ENCODE peak calls at places on chromosomes 2 and 18, in nine cellular contexts. U, F, R, M, G, A, N, D and H are unnamed samples.

GRCh38 chr2:189350515-189351209 is 90.6 kb upstream of the WDR75 start:
- DNase-seq in F (no peak), D (peak; percentile 100), R (peak; percentile 68), G (no peak), M (no peak), N (peak; percentile 99), U (no peak), A (peak; percentile 39), H (no peak)

GRCh38 chr2:162382283-162382682 is 38.4 kb downstream of the GCA start:
- DNase-seq in M (no peak), A (no peak), U (no peak), F (no peak), G (no peak), R (no peak), D (peak; percentile 41), N (peak; percentile 39), H (no peak)

GRCh38 chr2:42754021-42754775 is 9.7 kb downstream of the OXER1 start:
- DNase-seq in R (no peak), U (no peak), N (peak; percentile 26), M (peak; percentile 93), D (no peak), A (no peak), G (no peak), F (peak; percentile 51), H (no peak)

GRCh38 chr18:9965711-9966624 is 52.2 kb downstream of the VAPA start:
- DNase-seq in A (no peak), M (no peak), R (no peak), N (peak; percentile 63), F (no peak), D (peak; percentile 25), U (no peak), G (no peak), H (no peak)

GRCh38 chr2:23617167-23617787 is 232.3 kb downstream of the KLHL29 start:
- DNase-seq in M (peak; percentile 80), D (peak; percentile 50), G (no peak), R (peak; percentile 61), U (peak; percentile 80), N (peak; percentile 43), A (no peak), F (no peak), H (no peak)

GRCh38 chr2:205930209-205930608 is 155.8 kb downstream of the INO80D start:
- DNase-seq in F (no peak), U (no peak), G (no peak), A (no peak), N (peak; percentile 41), M (no peak), D (no peak), R (no peak), H (no peak)

GRCh38 chr18:21740724-21741510 is at the start of gene MIB1:
- DNase-seq in A (peak; percentile 92), U (no peak), N (no peak), M (peak; percentile 99), F (peak; percentile 61), D (peak; percentile 98), G (no peak), R (peak; percentile 98), H (no peak)

GRCh38 chr2:117618607-117619006 is 195.9 kb upstream of the DDX18 start:
- DNase-seq in D (no peak), U (no peak), M (no peak), N (no peak), A (no peak), G (no peak), R (no peak), F (no peak), H (no peak)

GRCh38 chr2:127665267-127665893 is 9.9 kb downstream of the LIMS2 start:
- DNase-seq in U (no peak), D (no peak), F (no peak), R (no peak), A (no peak), M (no peak), G (no peak), N (no peak), H (no peak)

GRCh38 chr2:84481702-84482101 is 22.6 kb upstream of the SUCLG1 start:
- DNase-seq in D (peak; percentile 52), F (no peak), G (no peak), R (no peak), A (no peak), N (peak; percentile 80), M (no peak), U (no peak), H (no peak)

GRCh38 chr2:23131066-23131575 is 253.9 kb upstream of the KLHL29 start:
- DNase-seq in N (no peak), A (no peak), U (no peak), M (no peak), R (no peak), G (no peak), D (no peak), F (no peak), H (no peak)

GRCh38 chr2:171013851-171014250 is 84.8 kb downstream of the GORASP2 start:
- DNase-seq in G (no peak), F (no peak), A (no peak), N (no peak), M (no peak), R (no peak), D (no peak), U (no peak), H (no peak)

GRCh38 chr2:68134554-68134953 is 23.1 kb upstream of the PNO1 start:
- DNase-seq in F (no peak), A (no peak), M (no peak), D (no peak), N (no peak), R (no peak), G (no peak), U (no peak), H (no peak)

GRCh38 chr18:12421732-12422131 is 14.0 kb downstream of the PRELID3A start:
- DNase-seq in R (no peak), M (no peak), G (no peak), U (no peak), F (no peak), N (no peak), D (no peak), A (no peak), H (no peak)

GRCh38 chr18:12423393-12423792 is 15.7 kb downstream of the PRELID3A start:
- DNase-seq in R (no peak), U (peak; percentile 46), G (no peak), D (no peak), F (no peak), A (no peak), N (no peak), M (no peak), H (no peak)

GRCh38 chr18:12422936-12423335 is 15.2 kb downstream of the PRELID3A start:
- DNase-seq in A (no peak), M (no peak), R (no peak), U (peak; percentile 45), N (no peak), G (peak; percentile 35), F (no peak), D (no peak), H (no peak)

GRCh38 chr18:12423820-12424219 is 16.1 kb downstream of the PRELID3A start:
- DNase-seq in M (no peak), N (no peak), R (no peak), D (no peak), G (no peak), F (no peak), A (no peak), U (peak; percentile 35), H (no peak)

DNA sequence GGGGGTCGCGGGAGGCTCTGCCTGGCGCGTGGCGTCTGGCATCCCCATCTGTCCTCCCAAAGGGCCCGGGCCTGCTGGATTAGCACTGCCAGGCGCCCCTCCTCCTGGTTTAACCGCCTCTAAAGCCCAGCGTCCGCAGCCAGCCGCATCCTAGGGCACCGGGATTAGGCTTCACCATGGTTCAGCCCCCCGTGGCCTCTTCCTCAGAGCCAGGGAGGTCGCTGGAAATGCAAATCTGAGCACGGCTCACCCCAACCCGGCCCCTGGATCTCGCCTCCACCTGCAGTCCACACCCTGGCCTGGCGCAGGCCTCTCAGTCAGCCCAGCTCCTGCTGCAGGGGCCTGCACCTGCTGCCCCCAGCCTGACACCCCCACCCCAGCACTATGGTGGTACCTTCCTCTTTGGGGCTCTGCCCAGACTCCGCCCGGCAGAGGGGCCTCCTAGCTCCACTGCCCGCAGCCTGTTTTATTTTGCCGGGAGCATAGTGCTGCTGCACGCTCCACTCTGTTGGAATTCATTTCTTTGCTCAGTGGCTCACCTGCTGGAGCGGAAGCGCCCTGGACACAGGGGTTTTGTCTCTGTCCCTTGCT is 13.2 kb downstream of the PRELID3A start:
- DNase-seq in G (peak; percentile 66), N (no peak), U (no peak), F (no peak), R (no peak), M (no peak), D (peak; percentile 12), A (no peak), H (no peak)
- H3K4me3 ChIP-seq in G (peak overlapping the region; percentile 87), N (no peak overlapping the region), U (peak overlapping the region; percentile 58), F (no peak overlapping the region), R (peak overlapping the region; percentile 64), M (peak overlapping the region; percentile 63), D (no peak overlapping the region), A (peak overlapping the region; percentile 85), H (peak overlapping the region; percentile 27)

GRCh38 chr2:85887566-85888019 is 1.2 kb downstream of the ST3GAL5 start:
- DNase-seq in D (peak; percentile 24), G (no peak), A (no peak), M (peak; percentile 79), R (no peak), N (no peak), F (peak; percentile 41), U (peak; percentile 78), H (no peak)
- TF ChIP-seq CTCF in D (peak; percentile 29), G (peak; percentile 37), A (no peak), M (peak; percentile 36), R (peak; percentile 6), N (peak; percentile 19), F (peak; percentile 16), U (peak; percentile 37), H (no peak)

DNA sequence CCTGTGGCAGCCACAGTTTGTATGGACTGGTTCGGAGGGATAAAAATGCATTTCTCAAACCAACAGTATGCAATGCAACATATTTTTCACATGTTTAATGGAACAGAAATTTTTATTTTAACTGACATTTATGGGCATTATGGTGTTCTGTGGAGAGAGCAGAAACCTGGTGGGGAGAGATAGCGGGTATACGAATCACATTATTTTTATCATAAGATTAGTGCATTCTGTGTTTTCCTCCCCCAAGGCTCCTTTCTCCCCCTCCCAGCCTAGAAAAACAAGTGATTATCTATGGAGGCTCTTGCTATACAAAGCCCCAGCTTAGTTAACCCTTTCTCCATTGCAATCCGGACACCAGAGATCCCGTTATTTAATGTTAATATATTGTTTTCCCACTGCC is 289.8 kb upstream of the PIK3C3 start:
- DNase-seq in G (no peak), D (no peak), N (no peak), R (no peak), F (no peak), A (no peak), M (no peak), U (no peak), H (no peak)
- H3K4me3 ChIP-seq in G (no peak overlapping the region), D (no peak overlapping the region), N (no peak overlapping the region), R (no peak overlapping the region), F (no peak overlapping the region), A (no peak overlapping the region), M (no peak overlapping the region), U (no peak overlapping the region), H (no peak overlapping the region)

DNA sequence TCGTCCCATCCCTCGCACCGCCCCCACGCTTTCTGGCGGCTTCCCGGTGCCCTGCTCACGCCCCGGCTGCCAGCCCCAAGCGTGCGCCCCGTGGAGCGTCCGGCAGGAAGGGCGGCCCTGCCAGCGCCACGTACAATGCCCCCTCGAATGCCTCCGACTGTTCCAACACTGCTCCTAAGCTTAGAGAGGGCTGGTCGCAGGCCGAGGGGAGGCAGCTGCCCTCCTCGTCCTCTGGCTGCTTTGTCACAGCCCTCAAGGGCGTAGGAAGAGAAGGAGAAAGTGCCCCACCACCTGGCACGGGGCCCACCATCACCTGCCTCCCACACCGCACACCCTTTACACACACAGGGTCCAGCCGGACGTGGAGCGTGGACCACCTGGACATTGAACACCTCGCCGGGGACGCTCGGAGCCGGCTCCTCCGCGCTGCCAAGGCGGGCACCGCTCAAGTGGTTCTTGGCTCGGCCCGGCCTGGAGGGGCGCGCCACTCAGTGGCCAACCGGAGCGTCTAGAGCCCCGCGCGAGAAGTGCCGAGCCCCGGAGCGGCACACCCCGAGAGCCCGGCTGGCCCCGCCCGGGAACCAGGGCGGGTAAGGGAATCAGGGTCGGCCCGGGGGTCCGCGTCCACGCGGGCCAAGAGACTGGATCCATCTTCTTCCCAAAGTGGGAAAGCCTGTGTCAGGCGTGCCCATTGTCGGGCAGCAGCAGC is 830 bp downstream of the DNER start:
- DNase-seq in A (no peak), G (no peak), M (no peak), R (no peak), F (no peak), N (no peak), U (no peak), D (peak; percentile 58), H (no peak)
- TF ChIP-seq CTCF in A (no peak), G (peak; percentile 8), M (no peak), R (no peak), F (no peak), N (no peak), U (no peak), D (peak; percentile 6), H (no peak)